ENCODE peak calls at places on chromosomes 6 and 20, in five cellular contexts. T is gastrocnemius medialis, W is breast epithelium, K is upper lobe of left lung, G is heart left ventricle. P is an unnamed sample.

GRCh38 chr20:23566199-23566932 is 1.9 kb downstream of the CST9L start:
- DNase-seq in G (no peak), T (no peak), W (no peak), K (no peak), P (no peak)

GRCh38 chr6:100664274-100665040 is 199.7 kb upstream of the SIM1 start:
- DNase-seq in T (no peak), G (no peak), W (no peak), K (no peak), P (no peak)

GRCh38 chr6:5956939-5957338 is 49.8 kb downstream of the NRN1 start:
- DNase-seq in W (no peak), T (no peak), G (no peak), K (no peak), P (no peak)

GRCh38 chr20:8309638-8310037 is 177.6 kb downstream of the PLCB1 start:
- DNase-seq in G (no peak), T (no peak), W (no peak), K (peak; percentile 28), P (no peak)

GRCh38 chr20:62831361-62831788 is 14.5 kb downstream of the COL9A3 start:
- DNase-seq in T (no peak), G (peak; percentile 17), W (no peak), K (peak; percentile 58), P (peak; percentile 79)

GRCh38 chr20:21179796-21180195 is 53.9 kb downstream of the KIZ start:
- DNase-seq in K (no peak), G (no peak), T (no peak), W (no peak), P (no peak)

GRCh38 chr6:31734703-31735500 is 1.4 kb downstream of the CLIC1 start:
- DNase-seq in K (peak; percentile 83), W (no peak), T (no peak), G (peak; percentile 60), P (peak; percentile 51)

GRCh38 chr6:56804996-56805395 is 149.9 kb upstream of the BEND6 start:
- DNase-seq in T (no peak), W (no peak), G (no peak), K (no peak), P (no peak)

GRCh38 chr20:53609501-53610445 is 16.1 kb upstream of the ZNF217 start:
- DNase-seq in G (peak; percentile 45), K (peak; percentile 51), W (no peak), T (no peak), P (peak; percentile 64)

GRCh38 chr20:24780648-24781047 is 168.4 kb upstream of the CST7 start:
- DNase-seq in W (peak; percentile 28), T (no peak), G (no peak), K (no peak), P (no peak)

GRCh38 chr20:53943522-53944291 is 126.7 kb downstream of the BCAS1 start:
- DNase-seq in W (no peak), T (no peak), G (no peak), K (no peak), P (no peak)

GRCh38 chr6:15253107-15254073 is 7.5 kb downstream of the JARID2 start:
- DNase-seq in W (no peak), T (no peak), G (no peak), K (no peak), P (no peak)

GRCh38 chr6:15252205-15252604 is 6.3 kb downstream of the JARID2 start:
- DNase-seq in T (no peak), K (no peak), G (no peak), W (no peak), P (no peak)

GRCh38 chr6:15256538-15257222 is 10.8 kb downstream of the JARID2 start:
- DNase-seq in W (no peak), G (no peak), K (no peak), T (no peak), P (no peak)

GRCh38 chr6:15255481-15256414 is 9.9 kb downstream of the JARID2 start:
- DNase-seq in G (no peak), T (no peak), K (no peak), W (no peak), P (no peak)

DNA sequence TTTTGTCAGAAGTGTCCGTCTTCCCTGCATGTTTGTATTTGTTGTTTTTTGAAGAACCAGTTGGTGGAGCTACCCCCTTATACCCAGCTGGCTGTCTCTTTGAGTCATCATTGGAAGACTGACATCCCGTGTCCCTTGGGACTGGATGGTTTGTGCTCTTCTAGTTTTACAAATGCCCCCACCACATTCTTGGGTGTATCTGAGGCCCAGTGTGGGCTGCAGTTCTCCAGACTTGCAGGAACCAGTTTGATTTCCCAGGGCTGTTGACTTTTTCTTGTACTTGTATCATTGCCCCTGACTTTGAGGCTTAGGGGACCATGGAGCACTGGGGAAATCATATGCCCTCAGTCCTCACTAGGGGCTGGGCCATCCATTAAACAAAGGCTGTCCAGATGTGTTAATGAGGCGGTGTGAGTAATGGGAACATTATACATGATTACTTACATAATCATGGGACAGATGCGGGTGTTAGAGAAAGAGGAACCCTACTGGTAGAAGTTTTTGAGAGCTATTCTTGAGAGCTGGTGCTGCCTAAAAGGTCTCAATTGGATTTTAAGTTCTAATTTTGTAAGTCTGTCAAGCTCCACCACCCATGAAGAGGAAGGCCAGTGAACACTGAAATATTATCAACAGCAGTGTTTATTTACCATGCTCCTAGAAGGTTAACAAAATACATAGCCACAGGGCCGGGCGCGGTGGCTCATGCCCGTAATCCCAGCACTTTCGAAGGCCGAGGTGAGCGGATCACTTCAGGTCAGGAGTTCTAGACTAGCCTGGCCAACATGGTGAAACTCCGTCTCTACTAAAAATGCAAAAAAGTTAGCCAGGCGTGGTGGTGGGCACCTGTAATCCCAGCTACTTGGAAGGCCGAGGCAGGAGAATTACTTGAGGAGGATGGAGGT is 8.5 kb downstream of the JARID2 start:
- DNase-seq in T (no peak), K (no peak), G (no peak), W (no peak), P (no peak)
- TF ChIP-seq CTCF in T (peak; percentile 22), K (no peak), G (no peak), W (no peak), P (peak; percentile 18)

GRCh38 chr6:75818061-75818855 is 69.2 kb downstream of the MYO6 start:
- DNase-seq in W (no peak), G (no peak), T (no peak), K (no peak), P (no peak)
- H3K27me3 ChIP-seq in W (no peaks in the 10 kb centered on the region), G (no peaks in the 10 kb centered on the region), T (no peaks in the 10 kb centered on the region), K (no peaks in the 10 kb centered on the region), P (no peaks in the 10 kb centered on the region)

GRCh38 chr6:161273356-161273751 is 507 bp downstream of the AGPAT4 start:
- DNase-seq in G (peak; percentile 26), T (no peak), W (no peak), K (no peak), P (no peak)
- TF ChIP-seq POLR2A in G (no peak), T (no peak), W (no peak), K (no peak), P (no peak)

GRCh38 chr6:152952866-152953509 is 29.9 kb downstream of the FBXO5 start:
- DNase-seq in G (no peak), W (no peak), T (no peak), K (no peak), P (no peak)
- TF ChIP-seq CTCF in G (peak; percentile 59), W (no peak), T (no peak), K (no peak), P (peak; percentile 59)

GRCh38 chr6:15513131-15513771 is 149.6 kb downstream of the DTNBP1 start:
- DNase-seq in T (no peak), K (no peak), G (no peak), W (no peak), P (no peak)

GRCh38 chr6:15515660-15516375 is 147.0 kb downstream of the DTNBP1 start:
- DNase-seq in T (no peak), G (peak; percentile 55), K (no peak), W (no peak), P (no peak)

GRCh38 chr6:15515226-15515625 is 147.6 kb downstream of the DTNBP1 start:
- DNase-seq in T (no peak), G (no peak), K (no peak), W (no peak), P (no peak)

GRCh38 chr6:15512126-15512525 is 150.7 kb downstream of the DTNBP1 start:
- DNase-seq in K (no peak), G (peak; percentile 61), W (no peak), T (no peak), P (no peak)

GRCh38 chr6:15513801-15514711 is 148.8 kb downstream of the DTNBP1 start:
- DNase-seq in W (no peak), G (no peak), K (no peak), T (no peak), P (no peak)
- H3K27me3 ChIP-seq in W (no peaks in the 10 kb centered on the region), G (no peaks in the 10 kb centered on the region), K (no peaks in the 10 kb centered on the region), T (no peaks in the 10 kb centered on the region), P (no peaks in the 10 kb centered on the region)

DNA sequence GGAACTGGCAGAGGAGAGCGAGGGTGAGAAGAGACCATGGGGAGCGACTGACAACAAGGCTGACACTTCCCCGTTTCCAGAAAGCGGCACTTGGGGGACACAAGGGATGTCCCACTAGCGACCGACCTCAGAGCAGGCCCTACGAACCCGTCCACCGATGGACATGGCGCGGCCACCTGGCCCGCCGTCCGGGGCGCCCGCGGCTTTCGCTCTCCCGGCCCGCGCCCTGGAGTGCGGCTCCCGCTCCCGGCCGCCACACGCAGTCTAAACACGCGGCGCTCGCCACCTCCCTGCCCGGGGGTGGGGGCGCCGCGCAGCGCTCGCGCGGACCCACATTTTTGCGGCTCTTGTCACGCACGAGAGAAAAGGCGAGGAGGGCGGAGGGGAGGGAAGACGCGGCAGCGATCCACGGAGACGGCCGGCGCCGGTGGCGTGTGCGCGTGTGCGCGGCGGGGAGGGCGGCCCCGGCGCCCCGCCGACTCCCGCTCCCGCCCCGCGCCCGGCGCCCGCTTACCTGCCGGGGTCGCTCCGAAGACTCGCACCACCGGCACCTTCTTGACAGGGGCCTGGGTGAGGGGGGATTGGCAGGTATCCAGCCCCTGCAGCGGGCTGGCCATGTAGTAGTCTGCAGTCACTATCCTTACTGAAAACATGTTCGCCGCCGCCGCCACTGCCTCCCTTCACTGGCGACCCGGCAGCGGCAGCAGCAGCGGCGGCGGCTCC is 621 bp downstream of the REV3L start:
- DNase-seq in G (peak; percentile 60), T (peak; percentile 32), K (peak; percentile 53), W (peak; percentile 56), P (peak; percentile 56)
- TF ChIP-seq POLR2A in G (no peak), T (peak; percentile 22), K (no peak), W (no peak), P (no peak)

GRCh38 chr6:16759646-16760535 is 1.4 kb downstream of the ATXN1 start:
- DNase-seq in T (peak; percentile 89), G (peak; percentile 95), K (peak; percentile 91), W (peak; percentile 92), P (peak; percentile 95)
- TF ChIP-seq CTCF in T (peak; percentile 7), G (peak; percentile 35), K (no peak), W (peak; percentile 13), P (peak; percentile 11)

DNA sequence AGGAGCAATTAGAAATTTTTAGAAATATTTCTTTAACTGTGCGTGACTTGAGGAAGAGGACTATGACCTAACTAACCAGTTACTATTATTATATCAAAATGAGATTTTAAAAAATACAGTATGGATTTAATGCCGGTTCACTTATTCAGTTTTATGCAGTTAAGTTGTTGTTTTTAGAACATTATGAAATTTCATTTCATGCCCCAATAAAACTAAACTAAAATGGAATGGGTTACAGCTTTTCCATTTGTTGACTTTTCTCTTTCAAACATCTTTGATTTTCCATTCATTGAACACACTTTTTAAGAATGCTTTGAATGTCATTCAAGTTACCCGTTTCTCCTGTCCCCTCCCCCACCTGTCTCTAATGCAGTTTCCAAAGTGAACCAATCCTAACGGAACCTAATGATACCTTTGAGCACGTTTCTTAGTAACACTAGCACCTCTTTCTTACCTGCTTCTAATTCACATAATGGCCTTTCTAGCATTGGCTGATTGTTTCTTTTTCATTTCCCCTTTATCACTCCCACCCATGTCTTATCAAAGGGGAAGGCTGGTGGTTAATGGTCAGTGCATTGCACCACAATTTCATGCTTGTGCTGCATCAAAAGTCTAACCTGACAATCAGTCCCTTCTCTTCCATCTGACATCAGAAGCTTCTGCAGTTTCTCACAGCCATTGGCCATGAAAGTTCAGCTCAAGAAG is 262.2 kb upstream of the TAB2 start:
- DNase-seq in T (no peak), W (no peak), K (no peak), G (no peak), P (no peak)
- H3K27me3 ChIP-seq in T (no peaks in the 10 kb centered on the region), W (no peaks in the 10 kb centered on the region), K (no peaks in the 10 kb centered on the region), G (no peaks in the 10 kb centered on the region), P (no peaks in the 10 kb centered on the region)

GRCh38 chr6:111796310-111796918 is 76.8 kb downstream of the FYN start:
- DNase-seq in T (no peak), W (no peak), K (no peak), G (no peak), P (no peak)
- TF ChIP-seq POLR2A in T (no peak), W (no peak), K (no peak), G (no peak), P (no peak)